ENCODE peak calls at places on chromosomes 6 and 20, in ten cellular contexts. H is heart left ventricle, R is adrenal gland, Y is body of pancreas, E is prostate gland, J is HCT116, M is A549, F is lower leg skin, B is breast epithelium, D is endothelial cell of umbilical vein. U is an unnamed sample.
A peak's percentile ranks its signal among the peaks of the same experiment; 100 is the strongest.

GRCh38 chr6:136235233-136235564 is 14.9 kb downstream of the MTFR2 start:
- DNase-seq in H (no peak), R (no peak), Y (no peak), E (no peak), J (no peak), M (no peak), F (no peak), B (no peak), D (peak; percentile 24), U (no peak)

GRCh38 chr20:64099086-64099786 is 8.1 kb downstream of the NPBWR2 start:
- DNase-seq in H (no peak), R (no peak), Y (no peak), E (no peak), J (no peak), M (no peak), F (no peak), B (no peak), D (no peak), U (no peak)

GRCh38 chr20:19808498-19808897 is 50.4 kb downstream of the RIN2 start:
- DNase-seq in H (no peak), R (no peak), Y (no peak), E (no peak), J (no peak), M (no peak), F (no peak), B (no peak), D (no peak), U (no peak)

GRCh38 chr6:35407086-35407485 is 45.1 kb upstream of the FANCE start:
- DNase-seq in H (no peak), R (no peak), Y (no peak), E (no peak), J (no peak), M (no peak), F (no peak), B (no peak), D (no peak), U (no peak)

GRCh38 chr6:150876598-150876997 is 11.1 kb downstream of the MTHFD1L start:
- DNase-seq in H (peak; percentile 54), R (peak; percentile 56), Y (peak; percentile 81), E (peak; percentile 88), J (no peak), M (no peak), F (no peak), B (peak; percentile 75), D (no peak), U (no peak)

GRCh38 chr20:62906209-62906608 is 20.1 kb downstream of the DIDO1 start:
- DNase-seq in H (peak; percentile 34), R (no peak), Y (no peak), E (no peak), J (no peak), M (no peak), F (no peak), B (no peak), D (no peak), U (no peak)

GRCh38 chr6:104642871-104643270 is 216.8 kb downstream of the HACE1 start:
- DNase-seq in H (no peak), R (no peak), Y (no peak), E (no peak), J (no peak), M (no peak), F (no peak), B (no peak), D (peak; percentile 31), U (no peak)

GRCh38 chr6:45655630-45656422 is 278.1 kb upstream of the SUPT3H start:
- DNase-seq in H (no peak), R (no peak), Y (no peak), E (no peak), J (peak; percentile 94), M (peak; percentile 77), F (peak; percentile 67), B (no peak), D (peak; percentile 51), U (peak; percentile 98)

GRCh38 chr6:30598912-30599624 is 18.0 kb downstream of the PPP1R10 start:
- DNase-seq in H (no peak), R (no peak), Y (no peak), E (no peak), J (no peak), M (no peak), F (no peak), B (no peak), D (no peak), U (no peak)
- TF ChIP-seq POLR2A in H (no peak), R (peak; percentile 6), Y (no peak), E (no peak), J (no peak), M (no peak), F (no peak), B (no peak), D (no peak), U (no peak)

GRCh38 chr6:26122793-26123674 is 35.8 kb downstream of the HFE start:
- DNase-seq in H (peak; percentile 99), R (peak; percentile 97), Y (peak; percentile 97), E (peak; percentile 98), J (peak; percentile 99), M (peak; percentile 77), F (peak; percentile 98), B (peak; percentile 98), D (peak; percentile 97), U (peak; percentile 46)

GRCh38 chr6:26126394-26127221 is 39.4 kb downstream of the HFE start:
- DNase-seq in H (no peak), R (no peak), Y (peak; percentile 40), E (no peak), J (no peak), M (no peak), F (no peak), B (no peak), D (no peak), U (no peak)

GRCh38 chr6:26125015-26125690 is 37.9 kb downstream of the HFE start:
- DNase-seq in H (peak; percentile 16), R (peak; percentile 52), Y (peak; percentile 39), E (no peak), J (no peak), M (no peak), F (peak; percentile 88), B (no peak), D (peak; percentile 42), U (no peak)

GRCh38 chr6:26123675-26124549 is 36.7 kb downstream of the HFE start:
- DNase-seq in H (peak; percentile 90), R (peak; percentile 91), Y (peak; percentile 76), E (peak; percentile 93), J (peak; percentile 99), M (peak; percentile 92), F (peak; percentile 95), B (peak; percentile 94), D (peak; percentile 98), U (peak; percentile 67)

DNA sequence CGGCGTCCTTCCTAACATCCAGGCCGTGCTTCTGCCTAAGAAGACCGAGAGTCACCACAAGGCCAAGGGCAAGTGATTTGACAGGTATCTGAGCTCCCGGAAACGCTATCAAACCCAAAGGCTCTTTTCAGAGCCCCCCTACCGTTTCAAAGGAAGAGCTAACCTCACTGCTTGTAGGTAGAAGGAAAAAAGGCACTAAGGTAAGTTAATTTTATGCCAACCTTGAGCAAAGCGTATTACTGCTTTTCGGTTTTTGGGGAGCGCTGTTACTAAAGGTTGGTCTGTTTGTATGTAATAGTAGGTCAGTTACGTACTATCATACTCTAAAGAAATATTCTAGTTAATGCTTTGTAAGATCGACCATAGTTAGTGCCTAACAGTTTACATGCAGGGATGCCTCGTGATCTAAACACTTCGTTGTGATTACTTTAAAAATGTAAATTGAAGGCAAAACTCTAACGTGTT is 37.4 kb downstream of the HFE start:
- DNase-seq in H (no peak), R (no peak), Y (no peak), E (no peak), J (peak; percentile 35), M (no peak), F (no peak), B (no peak), D (no peak), U (no peak)
- TF ChIP-seq POLR2A in H (no peak), R (no peak), Y (no peak), E (no peak), J (peak; percentile 84), M (no peak), F (no peak), B (no peak), D (no peak), U (no peak)

GRCh38 chr6:36443498-36443844 is 671 bp downstream of the KCTD20 start:
- DNase-seq in H (no peak), R (no peak), Y (no peak), E (no peak), J (no peak), M (no peak), F (no peak), B (no peak), D (no peak), U (no peak)

GRCh38 chr6:36442083-36442670 is 477 bp downstream of the PXT1 start:
- DNase-seq in H (no peak), R (no peak), Y (no peak), E (no peak), J (no peak), M (no peak), F (no peak), B (no peak), D (no peak), U (no peak)

GRCh38 chr6:36443951-36444428 is 1.2 kb downstream of the KCTD20 start:
- DNase-seq in H (no peak), R (no peak), Y (no peak), E (no peak), J (peak; percentile 32), M (peak; percentile 56), F (no peak), B (no peak), D (peak; percentile 36), U (peak; percentile 45)

GRCh38 chr6:36441307-36441894 is 1.3 kb downstream of the PXT1 start:
- DNase-seq in H (peak; percentile 95), R (peak; percentile 97), Y (peak; percentile 88), E (peak; percentile 85), J (peak; percentile 98), M (peak; percentile 96), F (peak; percentile 98), B (peak; percentile 96), D (peak; percentile 98), U (peak; percentile 95)

GRCh38 chr6:36442671-36443497 is at the start of the genes KCTD20 and PXT1:
- DNase-seq in H (peak; percentile 92), R (peak; percentile 88), Y (peak; percentile 87), E (peak; percentile 81), J (peak; percentile 75), M (peak; percentile 75), F (peak; percentile 97), B (peak; percentile 81), D (peak; percentile 81), U (peak; percentile 77)
- TF ChIP-seq POLR2A in H (no peak), R (peak; percentile 93), Y (peak; percentile 86), E (peak; percentile 72), J (peak; percentile 57), M (peak; percentile 31), F (no peak), B (no peak), D (peak; percentile 95), U (peak; percentile 81)

GRCh38 chr6:141208101-141208500 is 924.6 kb upstream of the GJE1 start:
- DNase-seq in H (no peak), R (no peak), Y (no peak), E (no peak), J (no peak), M (no peak), F (no peak), B (no peak), D (no peak), U (no peak)

GRCh38 chr6:141209890-141210289 is 922.8 kb upstream of the GJE1 start:
- DNase-seq in H (no peak), R (no peak), Y (no peak), E (no peak), J (no peak), M (no peak), F (no peak), B (no peak), D (no peak), U (no peak)

DNA sequence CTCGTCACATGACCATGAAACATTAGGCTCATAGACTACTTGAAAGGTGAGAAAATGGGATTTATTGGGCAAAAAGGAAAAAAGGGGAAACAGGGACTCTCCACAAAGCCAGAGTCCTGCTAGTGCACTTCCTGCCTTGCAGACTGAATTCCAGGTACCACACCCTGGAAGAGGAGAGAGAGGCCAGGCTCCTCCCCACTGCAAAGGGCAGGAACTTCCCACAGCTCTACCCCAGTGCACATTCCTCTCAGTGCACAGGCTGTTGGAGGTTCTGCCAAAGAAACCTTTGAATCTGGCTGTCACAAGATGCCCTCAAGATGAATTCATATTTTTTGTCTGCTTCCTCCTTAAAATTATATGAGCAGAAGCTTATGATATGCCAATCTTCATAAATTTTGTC is 920.4 kb upstream of the GJE1 start:
- DNase-seq in H (no peak), R (no peak), Y (no peak), E (no peak), J (peak; percentile 7), M (no peak), F (no peak), B (no peak), D (no peak), U (no peak)
- TF ChIP-seq POLR2A in H (no peak), R (no peak), Y (no peak), E (no peak), J (no peak), M (no peak), F (no peak), B (no peak), D (no peak), U (no peak)

U was measured in H54.